ENCODE peak calls at places on chromosomes 2 and 18, in ten cellular contexts. F is upper lobe of right lung, S is fibroblast of lung, M is LHCN-M2, T is SJSA1, H is naive B cell, P is foreskin fibroblast, A is Caki2, V is stromal cell of bone marrow, R is dorsolateral prefrontal cortex. Z is an unnamed sample.
A peak's percentile ranks its signal among the peaks of the same experiment; 100 is the strongest.

GRCh38 chr2:16553222-16553621 is 112.4 kb downstream of the CYRIA start:
- DNase-seq in F (no peak), S (peak; percentile 15), M (peak; percentile 50), T (no peak), H (peak; percentile 11), P (no peak), A (peak; percentile 21), V (peak; percentile 18), R (peak; percentile 35), Z (no peak)

GRCh38 chr2:27502149-27502548 is 5.5 kb downstream of the GCKR start:
- DNase-seq in F (no peak), S (peak; percentile 41), M (peak; percentile 62), T (no peak), H (no peak), P (no peak), A (no peak), V (no peak), R (no peak), Z (no peak)

GRCh38 chr2:119068154-119068725 is 90.3 kb downstream of the C1QL2 start:
- DNase-seq in F (no peak), S (no peak), M (no peak), T (no peak), H (no peak), P (no peak), A (no peak), V (no peak), R (no peak), Z (no peak)

GRCh38 chr2:168518555-168519066 is 62.5 kb downstream of the CERS6 start:
- DNase-seq in F (no peak), S (peak; percentile 73), M (peak; percentile 92), T (no peak), H (no peak), P (no peak), A (no peak), V (no peak), R (no peak), Z (no peak)

GRCh38 chr18:61606759-61607158 is 273.5 kb downstream of the CDH20 start:
- DNase-seq in F (peak; percentile 70), S (peak; percentile 92), M (peak; percentile 97), T (peak; percentile 98), H (no peak), P (peak; percentile 93), A (peak; percentile 23), V (peak; percentile 49), R (no peak), Z (peak; percentile 90)

GRCh38 chr2:1891147-1891546 is 146.8 kb upstream of the PXDN start:
- DNase-seq in F (no peak), S (no peak), M (no peak), T (no peak), H (no peak), P (no peak), A (no peak), V (no peak), R (no peak), Z (no peak)

GRCh38 chr2:215738360-215738759 is 275.0 kb downstream of the MREG start:
- DNase-seq in F (no peak), S (no peak), M (no peak), T (no peak), H (no peak), P (no peak), A (no peak), V (no peak), R (no peak), Z (no peak)

GRCh38 chr18:68262697-68263293 is 452.1 kb downstream of the TMX3 start:
- DNase-seq in F (no peak), S (peak; percentile 90), M (peak; percentile 71), T (no peak), H (no peak), P (peak; percentile 56), A (no peak), V (peak; percentile 29), R (no peak), Z (no peak)

GRCh38 chr2:231113489-231113888 is 11.4 kb downstream of the HTR2B start:
- DNase-seq in F (no peak), S (peak; percentile 45), M (no peak), T (no peak), H (no peak), P (no peak), A (no peak), V (no peak), R (no peak), Z (no peak)